ENCODE peak calls at places on chromosomes 2 and 18, in five cellular contexts. V is iris pigment epithelial cell, J is ELR, T is GM12892, Q is kidney tubule cell. B is an unnamed sample.

GRCh38 chr2:147099845-147100244 is 745.0 kb upstream of the ACVR2A start:
- DNase-seq in J (peak; percentile 19), Q (no peak), V (no peak), T (no peak), B (no peak)

GRCh38 chr18:12911025-12911927 is 27.2 kb upstream of the PTPN2 start:
- DNase-seq in Q (peak; percentile 32), T (no peak), V (peak; percentile 42), J (no peak), B (no peak)

GRCh38 chr2:85312404-85312803 is 15.4 kb downstream of the TGOLN2 start:
- DNase-seq in J (peak; percentile 84), Q (no peak), V (peak; percentile 73), T (no peak), B (peak; percentile 57)

GRCh38 chr2:127220102-127220806 is at the start of gene CYP27C1:
- DNase-seq in V (peak; percentile 16), Q (no peak), T (no peak), J (peak; percentile 45), B (peak; percentile 17)

GRCh38 chr2:230706053-230706498 is 6.6 kb upstream of the CAB39 start:
- DNase-seq in Q (peak; percentile 87), V (no peak), T (no peak), J (peak; percentile 22), B (no peak)

GRCh38 chr18:2657043-2657512 is 1.6 kb downstream of the SMCHD1 start:
- DNase-seq in J (no peak), Q (no peak), T (no peak), V (peak; percentile 12), B (no peak)

GRCh38 chr18:30254331-30254730 is 788.2 kb downstream of the DSC3 start:
- DNase-seq in T (no peak), J (peak; percentile 13), Q (no peak), V (no peak), B (no peak)

GRCh38 chr2:68768461-68768860 is 33.9 kb downstream of the ARHGAP25 start:
- DNase-seq in J (no peak), V (no peak), T (no peak), Q (no peak), B (no peak)

GRCh38 chr2:8447610-8448221 is 234.1 kb upstream of the ID2 start:
- DNase-seq in Q (peak; percentile 90), T (no peak), V (peak; percentile 1), J (peak; percentile 58), B (peak; percentile 81)

B was measured in A172.